ENCODE peak calls at places on chromosomes 2 and 18, in five cellular contexts. One of them, this sample, is unnamed.
A peak's percentile ranks its signal among the peaks of the same experiment; 100 is the strongest.

GRCh38 chr2:10554961-10555809 is 107.1 kb upstream of the ODC1 start:
- DNase-seq in K562: no peak
- DNase-seq in H1: no peak
- DNase-seq in HepG2: no peak
- DNase-seq in GM12878: no peak
- DNase-seq in this sample: no peak

GRCh38 chr2:167052825-167053224 is 164.5 kb downstream of the XIRP2 start:
- DNase-seq in GM12878: no peak
- DNase-seq in HepG2: no peak
- DNase-seq in K562: no peak
- DNase-seq in H1: no peak
- DNase-seq in this sample: no peak

GRCh38 chr2:100976634-100977391 is 25.3 kb upstream of the RPL31 start:
- DNase-seq in HepG2: no peak
- DNase-seq in K562: no peak
- DNase-seq in GM12878: peak; percentile 25
- DNase-seq in H1: no peak
- DNase-seq in this sample: no peak

GRCh38 chr2:239579524-239580198 is 178.8 kb upstream of the HDAC4 start:
- DNase-seq in GM12878: no peak
- DNase-seq in K562: no peak
- DNase-seq in H1: no peak
- DNase-seq in HepG2: no peak
- DNase-seq in this sample: no peak

GRCh38 chr2:196170681-196171247 is 614 bp downstream of the STK17B start:
- DNase-seq in K562: no peak
- DNase-seq in HepG2: peak; percentile 9
- DNase-seq in H1: no peak
- DNase-seq in GM12878: no peak
- DNase-seq in this sample: peak; percentile 31

GRCh38 chr18:21559195-21559594 is 41.3 kb downstream of the ESCO1 start:
- DNase-seq in H1: no peak
- DNase-seq in K562: no peak
- DNase-seq in GM12878: no peak
- DNase-seq in HepG2: no peak
- DNase-seq in this sample: no peak

GRCh38 chr2:7203056-7203467 is 285.9 kb downstream of the RNF144A start:
- DNase-seq in GM12878: peak; percentile 16
- DNase-seq in H1: no peak
- DNase-seq in HepG2: peak; percentile 49
- DNase-seq in K562: peak; percentile 41
- DNase-seq in this sample: peak; percentile 71

GRCh38 chr2:8119782-8120551 is 561.9 kb upstream of the ID2 start:
- DNase-seq in HepG2: peak; percentile 99
- DNase-seq in K562: no peak
- DNase-seq in GM12878: peak; percentile 4
- DNase-seq in H1: no peak
- DNase-seq in this sample: no peak

GRCh38 chr2:44938287-44939073 is 3.0 kb upstream of the SIX3 start:
- DNase-seq in H1: no peak
- DNase-seq in HepG2: peak; percentile 26
- DNase-seq in K562: no peak
- DNase-seq in GM12878: no peak
- DNase-seq in this sample: peak; percentile 52

GRCh38 chr2:46325178-46325928 is 28.1 kb downstream of the EPAS1 start:
- DNase-seq in HepG2: no peak
- DNase-seq in H1: no peak
- DNase-seq in K562: peak; percentile 60
- DNase-seq in GM12878: no peak
- DNase-seq in this sample: no peak

GRCh38 chr2:6526093-6526824 is 339.4 kb downstream of the CMPK2 start:
- DNase-seq in GM12878: peak; percentile 9
- DNase-seq in H1: no peak
- DNase-seq in HepG2: peak; percentile 23
- DNase-seq in K562: no peak
- DNase-seq in this sample: no peak

GRCh38 chr2:186862869-186863709 is 14.1 kb upstream of the ZSWIM2 start:
- DNase-seq in GM12878: no peak
- DNase-seq in H1: no peak
- DNase-seq in HepG2: peak; percentile 23
- DNase-seq in K562: peak; percentile 35
- DNase-seq in this sample: peak; percentile 13

GRCh38 chr2:143435112-143435511 is 305.9 kb downstream of the ARHGAP15 start:
- DNase-seq in K562: no peak
- DNase-seq in HepG2: no peak
- DNase-seq in H1: no peak
- DNase-seq in GM12878: no peak
- DNase-seq in this sample: no peak

GRCh38 chr2:42063383-42064171 is 15.8 kb downstream of the PKDCC start:
- DNase-seq in H1: no peak
- DNase-seq in GM12878: no peak
- DNase-seq in K562: no peak
- DNase-seq in HepG2: peak; percentile 71
- DNase-seq in this sample: no peak

GRCh38 chr2:221461911-221462310 is 110.2 kb downstream of the EPHA4 start:
- DNase-seq in K562: no peak
- DNase-seq in GM12878: no peak
- DNase-seq in HepG2: no peak
- DNase-seq in H1: no peak
- DNase-seq in this sample: no peak

GRCh38 chr18:45197526-45197970 is 417.7 kb upstream of the SLC14A2 start:
- DNase-seq in HepG2: no peak
- DNase-seq in GM12878: peak; percentile 88
- DNase-seq in K562: no peak
- DNase-seq in H1: no peak
- DNase-seq in this sample: no peak

GRCh38 chr2:119240311-119241204 is 16.9 kb downstream of the STEAP3 start:
- DNase-seq in K562: no peak
- DNase-seq in HepG2: peak; percentile 33
- DNase-seq in H1: no peak
- DNase-seq in GM12878: no peak
- DNase-seq in this sample: peak; percentile 29

GRCh38 chr2:215695876-215696275 is 260.0 kb upstream of the FN1 start:
- DNase-seq in GM12878: no peak
- DNase-seq in H1: no peak
- DNase-seq in HepG2: no peak
- DNase-seq in K562: no peak
- DNase-seq in this sample: no peak

GRCh38 chr2:23452853-23453420 is 68.0 kb downstream of the KLHL29 start:
- DNase-seq in GM12878: peak; percentile 33
- DNase-seq in HepG2: no peak
- DNase-seq in H1: no peak
- DNase-seq in K562: no peak
- DNase-seq in this sample: no peak

GRCh38 chr2:174442546-174443510 is 44.0 kb downstream of the GPR155 start:
- DNase-seq in GM12878: no peak
- DNase-seq in H1: no peak
- DNase-seq in K562: no peak
- DNase-seq in HepG2: no peak
- DNase-seq in this sample: peak; percentile 33

GRCh38 chr2:221197223-221197622 is 374.9 kb downstream of the EPHA4 start:
- DNase-seq in HepG2: no peak
- DNase-seq in K562: no peak
- DNase-seq in H1: no peak
- DNase-seq in GM12878: no peak
- DNase-seq in this sample: no peak

DNA sequence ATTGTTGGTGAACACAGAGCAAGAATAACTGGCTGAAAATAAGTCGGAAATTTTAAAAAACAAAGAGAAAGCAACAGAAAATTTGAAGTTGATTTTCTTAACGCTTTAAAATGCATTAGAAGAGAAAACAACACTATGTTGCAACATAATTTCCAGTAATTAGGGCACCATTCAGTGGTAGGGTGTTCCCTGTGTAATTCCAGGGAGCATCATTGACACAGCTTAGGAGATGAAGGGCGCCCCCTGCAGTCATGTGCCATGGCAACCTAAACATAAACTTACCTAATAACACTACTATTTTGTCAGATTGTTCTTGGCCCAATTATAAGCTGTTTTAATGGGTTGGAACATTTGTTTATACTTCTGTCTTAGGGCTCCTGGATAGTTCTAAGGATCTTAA is 99.6 kb downstream of the DTNA start:
- DNase-seq in K562: peak; percentile 18
- DNase-seq in HepG2: peak; percentile 52
- DNase-seq in GM12878: no peak
- DNase-seq in H1: no peak
- DNase-seq in this sample: peak; percentile 39
- TF ChIP-seq KDM1A in K562: no peak
- TF ChIP-seq KDM1A in HepG2: no peak
- TF ChIP-seq KDM1A in GM12878: no peak
- TF ChIP-seq KDM1A in H1: no peak
- TF ChIP-seq KDM1A in this sample: no peak

DNA sequence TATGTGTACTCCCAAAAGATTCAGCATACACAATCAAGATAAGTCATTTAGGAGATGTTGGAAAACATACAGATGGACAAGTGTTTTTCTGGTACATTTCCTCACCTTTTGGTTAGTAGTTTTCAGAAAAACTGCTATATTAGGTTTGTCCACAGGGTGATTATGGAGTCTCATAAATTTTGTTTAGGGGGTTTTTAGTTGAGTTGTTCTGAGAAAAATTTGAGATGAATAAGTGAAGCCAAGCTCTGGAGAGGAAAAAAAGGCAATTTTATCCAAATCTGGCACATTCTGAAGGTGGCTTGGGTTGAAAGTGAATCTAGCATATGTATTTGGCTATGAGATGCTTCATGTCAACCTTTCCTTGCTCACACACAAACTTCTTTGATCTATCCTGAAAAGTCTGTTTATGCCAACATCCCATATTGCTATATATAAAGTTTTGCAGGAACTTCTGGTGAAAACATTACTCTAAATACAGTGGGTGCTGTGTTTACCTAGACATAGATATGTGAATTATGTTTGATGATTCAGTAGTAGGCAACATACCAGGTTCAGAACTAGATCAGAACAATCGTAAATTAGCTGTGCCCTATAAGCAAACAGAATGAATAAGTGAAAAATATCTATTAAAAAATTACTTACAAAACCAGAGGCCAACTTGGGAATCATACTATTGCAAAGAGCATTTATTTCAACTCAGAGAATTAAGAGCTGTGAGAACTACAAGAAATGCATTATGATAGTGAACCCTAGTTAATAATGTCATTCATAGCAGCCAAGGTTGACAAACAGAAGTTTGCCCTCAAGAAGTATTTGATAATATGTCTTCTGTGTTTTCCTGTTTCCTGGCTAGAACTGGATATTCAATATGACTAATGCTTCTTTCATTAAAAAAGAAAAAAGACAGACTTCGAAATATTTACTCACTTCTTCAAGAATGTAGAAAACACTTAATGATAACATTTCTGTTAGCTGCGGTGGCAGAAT is 552.0 kb downstream of the IRS1 start:
- DNase-seq in HepG2: no peak
- DNase-seq in GM12878: no peak
- DNase-seq in K562: no peak
- DNase-seq in H1: no peak
- DNase-seq in this sample: peak; percentile 79
- TF ChIP-seq KDM1A in HepG2: no peak
- TF ChIP-seq KDM1A in GM12878: no peak
- TF ChIP-seq KDM1A in K562: no peak
- TF ChIP-seq KDM1A in H1: no peak
- TF ChIP-seq KDM1A in this sample: no peak

GRCh38 chr2:58194451-58194850 is 46.7 kb downstream of the FANCL start:
- DNase-seq in K562: no peak
- DNase-seq in H1: no peak
- DNase-seq in GM12878: no peak
- DNase-seq in HepG2: no peak
- DNase-seq in this sample: no peak
- TF ChIP-seq KDM1A in K562: no peak
- TF ChIP-seq KDM1A in H1: no peak
- TF ChIP-seq KDM1A in GM12878: no peak
- TF ChIP-seq KDM1A in HepG2: no peak
- TF ChIP-seq KDM1A in this sample: no peak

GRCh38 chr18:55509631-55510372 is 78.2 kb downstream of the TCF4 start:
- DNase-seq in H1: no peak
- DNase-seq in HepG2: no peak
- DNase-seq in GM12878: peak; percentile 17
- DNase-seq in K562: no peak
- DNase-seq in this sample: no peak
- TF ChIP-seq KDM1A in H1: no peak
- TF ChIP-seq KDM1A in HepG2: no peak
- TF ChIP-seq KDM1A in GM12878: no peak
- TF ChIP-seq KDM1A in K562: no peak
- TF ChIP-seq KDM1A in this sample: no peak

GRCh38 chr2:208608436-208608835 is 201.8 kb downstream of the PTH2R start:
- DNase-seq in HepG2: no peak
- DNase-seq in GM12878: no peak
- DNase-seq in K562: no peak
- DNase-seq in H1: no peak
- DNase-seq in this sample: no peak
- TF ChIP-seq KDM1A in HepG2: no peak
- TF ChIP-seq KDM1A in GM12878: no peak
- TF ChIP-seq KDM1A in K562: no peak
- TF ChIP-seq KDM1A in H1: no peak
- TF ChIP-seq KDM1A in this sample: no peak

GRCh38 chr2:176104338-176105077 is 2.6 kb upstream of the HOXD11 start:
- DNase-seq in HepG2: no peak
- DNase-seq in K562: no peak
- DNase-seq in GM12878: no peak
- DNase-seq in H1: no peak
- DNase-seq in this sample: peak; percentile 82
- TF ChIP-seq KDM1A in HepG2: no peak
- TF ChIP-seq KDM1A in K562: peak; percentile 34
- TF ChIP-seq KDM1A in GM12878: no peak
- TF ChIP-seq KDM1A in H1: no peak
- TF ChIP-seq KDM1A in this sample: no peak

GRCh38 chr2:79453918-79454317 is 58.9 kb upstream of the CTNNA2 start:
- DNase-seq in H1: no peak
- DNase-seq in GM12878: no peak
- DNase-seq in K562: no peak
- DNase-seq in HepG2: no peak
- DNase-seq in this sample: no peak
- TF ChIP-seq KDM1A in H1: no peak
- TF ChIP-seq KDM1A in GM12878: no peak
- TF ChIP-seq KDM1A in K562: no peak
- TF ChIP-seq KDM1A in HepG2: no peak
- TF ChIP-seq KDM1A in this sample: no peak

DNA sequence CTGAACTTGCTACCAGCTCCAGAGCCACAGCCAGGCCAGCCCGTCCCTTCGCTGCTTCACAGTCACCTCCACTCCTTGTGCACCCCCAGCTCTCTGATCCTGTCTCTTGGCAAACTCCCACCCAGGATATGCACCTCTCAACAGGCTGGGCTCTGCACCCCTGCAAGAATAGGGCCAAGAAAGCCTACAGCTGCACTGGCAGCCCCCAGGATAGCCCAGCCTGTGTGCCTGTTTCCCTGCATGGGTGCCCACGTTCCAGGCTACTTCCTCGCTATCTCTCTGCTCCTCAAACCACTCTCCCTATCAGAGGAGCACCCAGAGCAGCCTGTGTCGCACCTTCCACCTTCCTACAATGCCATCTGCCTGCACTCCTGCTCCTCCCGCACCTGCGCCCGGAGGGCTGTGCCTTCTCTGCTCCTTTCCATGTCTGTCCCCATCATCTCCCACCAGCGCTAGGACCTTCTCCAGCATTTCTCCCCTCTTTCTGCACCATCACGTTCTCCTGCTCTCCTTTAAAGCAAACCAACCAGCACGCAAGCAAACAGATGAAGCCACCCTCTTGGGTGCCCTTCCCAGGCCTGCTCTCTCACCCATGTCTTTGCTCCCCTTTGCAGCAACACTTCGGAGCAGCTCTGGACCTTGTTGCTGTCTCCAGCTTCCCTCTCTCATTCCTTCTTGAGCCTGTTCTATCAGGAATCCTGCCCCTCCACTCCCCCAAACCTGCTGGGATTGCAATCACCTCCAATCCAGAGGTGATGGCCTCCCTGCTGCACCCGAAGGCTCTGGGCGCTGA is 313.2 kb upstream of the HS6ST1 start:
- DNase-seq in HepG2: no peak
- DNase-seq in K562: no peak
- DNase-seq in GM12878: no peak
- DNase-seq in H1: no peak
- DNase-seq in this sample: no peak
- TF ChIP-seq KDM1A in HepG2: no peak
- TF ChIP-seq KDM1A in K562: no peak
- TF ChIP-seq KDM1A in GM12878: no peak
- TF ChIP-seq KDM1A in H1: no peak
- TF ChIP-seq KDM1A in this sample: no peak

This sample was measured in A549.